ENCODE peak calls at places on chromosomes 4 and X, in four cellular contexts. Q, E, D and A are unnamed samples.

GRCh38 chrX:43005561-43005960 is 227.6 kb upstream of the PPP1R2C start:
- DNase-seq in Q (no peak), E (no peak), D (no peak), A (no peak)

GRCh38 chrX:147733369-147733768 is 178.3 kb upstream of the FMR1 start:
- DNase-seq in Q (no peak), E (no peak), D (no peak), A (no peak)

GRCh38 chr4:127782025-127782274 is 172 bp upstream of the HSPA4L start:
- DNase-seq in Q (no peak), E (no peak), D (peak; percentile 86), A (peak; percentile 78)

GRCh38 chrX:20530319-20530979 is 263.7 kb upstream of the RPS6KA3 start:
- DNase-seq in Q (peak; percentile 55), E (peak; percentile 34), D (peak; percentile 77), A (peak; percentile 16)

GRCh38 chr4:7390366-7390765 is 44.4 kb downstream of the PSAPL1 start:
- DNase-seq in Q (no peak), E (no peak), D (no peak), A (no peak)

GRCh38 chr4:3387943-3388348 is 53.8 kb upstream of the HGFAC start:
- DNase-seq in Q (no peak), E (no peak), D (no peak), A (peak; percentile 58)

GRCh38 chrX:49282647-49283011 is 13.0 kb downstream of the PPP1R3F start:
- DNase-seq in Q (no peak), E (no peak), D (peak; percentile 43), A (no peak)

GRCh38 chr4:175277816-175278215 is 359.7 kb downstream of the ADAM29 start:
- DNase-seq in Q (no peak), E (no peak), D (no peak), A (no peak)

GRCh38 chr4:88655226-88655625 is 42.4 kb downstream of the NAP1L5 start:
- DNase-seq in Q (no peak), E (no peak), D (no peak), A (no peak)

GRCh38 chr4:155809835-155810234 is 51.0 kb downstream of the GUCY1B1 start:
- DNase-seq in Q (no peak), E (no peak), D (peak; percentile 96), A (peak; percentile 4)

GRCh38 chrX:11137543-11138139 is 26.5 kb downstream of the HCCS start:
- DNase-seq in Q (no peak), E (no peak), D (peak; percentile 60), A (no peak)

GRCh38 chr4:67635331-67635730 is 65.6 kb downstream of the UBA6 start:
- DNase-seq in Q (no peak), E (no peak), D (no peak), A (no peak)

GRCh38 chrX:10109695-10110094 is 47.1 kb upstream of the CLCN4 start:
- DNase-seq in Q (no peak), E (no peak), D (no peak), A (no peak)

GRCh38 chrX:129833153-129834004 is 10.3 kb downstream of the ZDHHC9 start:
- DNase-seq in Q (no peak), E (no peak), D (peak; percentile 81), A (peak; percentile 13)

GRCh38 chr4:61882381-61882780 is 682.3 kb downstream of the ADGRL3 start:
- DNase-seq in Q (no peak), E (no peak), D (no peak), A (no peak)

GRCh38 chrX:107753186-107753585 is 22.4 kb downstream of the TSC22D3 start:
- DNase-seq in Q (no peak), E (no peak), D (no peak), A (no peak)

GRCh38 chr4:159979351-159979750 is 876.5 kb downstream of the RAPGEF2 start:
- DNase-seq in Q (no peak), E (no peak), D (no peak), A (no peak)

GRCh38 chr4:81421346-81422218 is 50.1 kb downstream of the RASGEF1B start:
- DNase-seq in Q (no peak), E (no peak), D (peak; percentile 4), A (no peak)

GRCh38 chrX:16451331-16451730 is 198.6 kb upstream of the S100G start:
- DNase-seq in Q (no peak), E (no peak), D (peak; percentile 8), A (no peak)

GRCh38 chrX:86102341-86102740 is 45.9 kb upstream of the DACH2 start:
- DNase-seq in Q (no peak), E (no peak), D (no peak), A (no peak)